ENCODE peak calls at places on chromosomes 1 and 21, in eight cellular contexts. K is T1000; Z is GM13977; Y is lower leg skin; I is choroid plexus epithelial cell; D is pons; N is activated CD8-positive, alpha-beta memory T cell treated with anti-CD3 and anti-CD28 coated beads for 48 hours; O is hippocampal formation. S is an unnamed sample.

GRCh38 chr1:202915146-202915545 is 11.9 kb downstream of the KLHL12 start:
- DNase-seq in I (no peak), O (no peak), Z (no peak), K (no peak), Y (no peak), N (no peak), D (no peak), S (no peak)

GRCh38 chr1:19689131-19689757 is 24.6 kb downstream of the HTR6 start:
- DNase-seq in Z (no peak), N (no peak), D (no peak), I (no peak), K (no peak), O (no peak), Y (no peak), S (no peak)

GRCh38 chr1:29602203-29602602 is 365.9 kb downstream of the PTPRU start:
- DNase-seq in D (no peak), Z (no peak), K (no peak), N (no peak), O (no peak), Y (no peak), I (no peak), S (peak; percentile 36)

GRCh38 chr1:200161801-200162200 is 134.3 kb downstream of the NR5A2 start:
- DNase-seq in D (no peak), Y (no peak), Z (no peak), O (no peak), N (no peak), I (no peak), K (no peak), S (no peak)

GRCh38 chr1:231899046-231899445 is 272.5 kb downstream of the DISC1 start:
- DNase-seq in D (no peak), Y (no peak), K (no peak), O (no peak), I (no peak), Z (no peak), N (no peak), S (no peak)

GRCh38 chr1:23013657-23014056 is 2.0 kb downstream of the TEX46 start:
- DNase-seq in N (no peak), I (no peak), D (no peak), K (no peak), Y (no peak), O (no peak), Z (peak; percentile 45), S (no peak)

GRCh38 chr1:72050551-72050950 is 231.8 kb downstream of the NEGR1 start:
- DNase-seq in K (no peak), D (no peak), I (no peak), N (no peak), O (no peak), Z (no peak), Y (no peak), S (no peak)

GRCh38 chr1:1204998-1205768 is 1.2 kb downstream of the TNFRSF18 start:
- DNase-seq in D (no peak), Z (no peak), N (no peak), K (no peak), O (no peak), I (no peak), Y (no peak), S (no peak)

GRCh38 chr21:31426235-31426797 is 82.3 kb upstream of the TIAM1 start:
- DNase-seq in O (no peak), Y (no peak), K (no peak), Z (no peak), N (no peak), I (peak; percentile 68), D (no peak), S (no peak)

GRCh38 chr1:204846546-204846945 is 24.1 kb upstream of the NFASC start:
- DNase-seq in D (peak; percentile 97), N (no peak), Z (no peak), I (no peak), O (peak; percentile 92), K (no peak), Y (no peak), S (no peak)

GRCh38 chr1:94783342-94784264 is 36.6 kb upstream of the SLC44A3 start:
- DNase-seq in Z (no peak), K (peak; percentile 49), Y (peak; percentile 93), D (peak; percentile 43), I (peak; percentile 91), O (peak; percentile 33), N (no peak), S (peak; percentile 81)

GRCh38 chr1:57860333-57860732 is 436.5 kb upstream of the DAB1 start:
- DNase-seq in O (no peak), D (peak; percentile 7), I (no peak), N (no peak), K (no peak), Y (no peak), Z (no peak), S (no peak)

GRCh38 chr1:236280438-236281285 is 1.1 kb downstream of the ERO1B start:
- DNase-seq in Y (no peak), N (no peak), K (no peak), I (peak; percentile 11), Z (peak; percentile 42), O (no peak), D (peak; percentile 20), S (no peak)

GRCh38 chr1:56074357-56074717 is 505.0 kb downstream of the PLPP3 start:
- DNase-seq in N (no peak), O (no peak), Y (no peak), K (no peak), I (no peak), Z (no peak), D (no peak), S (no peak)

GRCh38 chr1:58477390-58477789 is 69.1 kb downstream of the OMA1 start:
- DNase-seq in O (no peak), D (no peak), Y (no peak), I (no peak), Z (no peak), K (no peak), N (no peak), S (no peak)

GRCh38 chr1:21518774-21519455 is 9.7 kb downstream of the ALPL start:
- DNase-seq in N (no peak), D (no peak), I (no peak), Y (no peak), O (no peak), Z (no peak), K (no peak), S (no peak)

GRCh38 chr1:26450906-26451305 is 18.8 kb downstream of the DHDDS start:
- DNase-seq in I (no peak), N (no peak), Y (no peak), K (no peak), D (no peak), Z (no peak), O (no peak), S (no peak)

GRCh38 chr1:119782541-119783338 is 14.0 kb upstream of the HMGCS2 start:
- DNase-seq in O (no peak), I (no peak), D (no peak), Z (no peak), Y (no peak), N (no peak), K (no peak), S (no peak)

S was measured in right atrium auricular region.